ENCODE peak calls at places on chromosome 18, in seven cellular contexts. J, V, A, D, K, B and H are unnamed samples.

GRCh38 chr18:27363918-27364317 is 178.8 kb upstream of the CHST9 start:
- DNase-seq in B (peak), A (no peak), J (peak), K (no peak), V (no peak), D (no peak), H (no peak)

GRCh38 chr18:13474907-13475306 is 251.5 kb downstream of the FAM210A start:
- DNase-seq in K (no peak), J (no peak), D (no peak), V (no peak), B (peak), A (no peak), H (no peak)

GRCh38 chr18:56322403-56322802 is 316.0 kb downstream of the TXNL1 start:
- DNase-seq in K (no peak), B (no peak), A (no peak), V (no peak), J (no peak), D (no peak), H (no peak)

GRCh38 chr18:26458526-26459232 is 89.7 kb downstream of the KCTD1 start:
- DNase-seq in V (no peak), D (no peak), K (no peak), A (no peak), J (no peak), B (no peak), H (peak)

GRCh38 chr18:37631422-37631821 is 65.8 kb upstream of the CELF4 start:
- DNase-seq in K (no peak), B (no peak), J (no peak), D (no peak), V (no peak), A (no peak), H (no peak)

GRCh38 chr18:70394672-70395071 is 105.8 kb downstream of the SOCS6 start:
- DNase-seq in V (no peak), K (no peak), B (no peak), J (no peak), D (no peak), A (no peak), H (no peak)

GRCh38 chr18:45409971-45410370 is 205.3 kb upstream of the SLC14A2 start:
- DNase-seq in A (no peak), J (no peak), B (no peak), K (no peak), V (no peak), D (no peak), H (no peak)

GRCh38 chr18:79657342-79657996 is 22.1 kb upstream of the CTDP1 start:
- DNase-seq in A (no peak), D (no peak), B (no peak), K (no peak), J (no peak), V (no peak), H (no peak)

GRCh38 chr18:9417081-9417841 is 58.1 kb upstream of the RALBP1 start:
- DNase-seq in V (no peak), B (no peak), D (peak), A (no peak), K (no peak), J (peak), H (no peak)

GRCh38 chr18:13462686-13463085 is 244.1 kb downstream of the LDLRAD4 start:
- DNase-seq in V (no peak), A (no peak), B (no peak), J (no peak), D (no peak), K (no peak), H (no peak)

GRCh38 chr18:54284967-54285785 is 15.9 kb downstream of the POLI start:
- DNase-seq in V (no peak), J (no peak), B (no peak), D (no peak), A (no peak), K (peak), H (peak)

GRCh38 chr18:21393986-21394385 is 152.0 kb downstream of the GREB1L start:
- DNase-seq in B (no peak), K (no peak), J (no peak), D (no peak), V (no peak), A (no peak), H (no peak)
- TF ChIP-seq SP1 in B (no peak), K (no peak), J (no peak), D (no peak), V (no peak), A (no peak), H (no peak)

GRCh38 chr18:59208602-59209001 is 11.4 kb upstream of the GRP start:
- DNase-seq in V (no peak), D (no peak), J (no peak), K (no peak), A (no peak), B (no peak), H (no peak)
- TF ChIP-seq SP1 in V (no peak), D (no peak), J (no peak), K (no peak), A (no peak), B (no peak), H (no peak)

GRCh38 chr18:49915352-49915751 is 102.0 kb upstream of the ACAA2 start:
- DNase-seq in D (no peak), K (no peak), J (no peak), A (no peak), B (peak), V (no peak), H (no peak)

GRCh38 chr18:49910019-49910418 is 96.7 kb upstream of the ACAA2 start:
- DNase-seq in V (no peak), J (no peak), B (no peak), A (no peak), D (no peak), K (no peak), H (no peak)

GRCh38 chr18:49911414-49911813 is 98.1 kb upstream of the ACAA2 start:
- DNase-seq in A (no peak), V (no peak), D (no peak), J (no peak), B (peak), K (no peak), H (no peak)

GRCh38 chr18:49910986-49911385 is 97.7 kb upstream of the ACAA2 start:
- DNase-seq in V (no peak), K (no peak), J (no peak), B (no peak), D (no peak), A (no peak), H (no peak)

DNA sequence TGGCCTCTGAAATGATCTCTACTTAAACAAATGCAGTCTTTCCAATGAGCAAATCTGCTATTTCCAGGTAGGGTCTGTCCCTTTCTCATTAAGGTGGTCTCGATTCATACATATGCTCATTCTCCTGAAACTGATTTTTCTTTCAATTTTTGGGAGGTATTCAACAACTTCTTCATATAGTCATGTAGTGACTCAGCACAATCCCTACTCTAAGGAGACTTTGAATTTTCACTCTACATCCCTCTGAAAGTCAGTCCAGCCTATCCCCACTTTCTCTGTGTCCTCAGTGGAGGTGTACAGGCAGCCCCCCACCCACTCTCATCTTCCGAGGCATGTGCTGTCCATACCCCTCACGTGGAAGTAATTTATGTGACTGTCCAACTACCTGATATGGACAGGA is 99.9 kb upstream of the ACAA2 start:
- DNase-seq in D (no peak), V (no peak), B (no peak), A (no peak), J (no peak), K (no peak), H (no peak)
- TF ChIP-seq SP1 in D (no peak), V (no peak), B (no peak), A (no peak), J (no peak), K (no peak), H (no peak)

GRCh38 chr18:58558514-58558913 is 70.4 kb downstream of the ALPK2 start:
- DNase-seq in V (no peak), K (no peak), A (no peak), B (no peak), D (no peak), J (no peak), H (no peak)

GRCh38 chr18:58557013-58557435 is 71.9 kb downstream of the ALPK2 start:
- DNase-seq in B (no peak), D (no peak), J (no peak), V (no peak), K (no peak), A (no peak), H (peak)

GRCh38 chr18:58559427-58560186 is 69.3 kb downstream of the ALPK2 start:
- DNase-seq in J (no peak), B (no peak), V (no peak), A (no peak), D (no peak), K (no peak), H (no peak)

GRCh38 chr18:58554404-58554803 is 74.5 kb downstream of the ALPK2 start:
- DNase-seq in D (no peak), K (no peak), A (no peak), B (no peak), J (no peak), V (no peak), H (no peak)

GRCh38 chr18:58556333-58557012 is 72.4 kb downstream of the ALPK2 start:
- DNase-seq in A (no peak), V (no peak), K (no peak), J (no peak), D (no peak), B (no peak), H (no peak)
- TF ChIP-seq SP1 in A (no peak), V (no peak), K (no peak), J (no peak), D (no peak), B (no peak), H (no peak)

DNA sequence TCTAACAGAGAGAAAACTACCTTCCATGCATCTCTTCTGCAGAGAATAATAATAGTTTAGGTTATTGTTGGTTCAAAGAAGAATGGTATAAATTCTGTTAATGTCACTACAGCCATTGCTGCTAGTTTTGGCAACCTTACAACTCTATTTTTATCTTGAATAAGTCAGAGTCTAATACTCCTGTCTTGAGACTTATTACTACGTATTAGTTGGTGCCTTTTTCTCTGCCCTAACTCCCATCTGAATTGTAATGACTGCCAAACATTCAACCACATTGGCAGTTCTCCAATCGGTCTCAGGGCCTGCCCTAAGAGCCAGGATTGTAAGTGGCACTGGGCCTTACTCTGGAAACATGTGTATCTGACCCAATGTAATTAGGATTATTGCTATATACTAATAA is 178.3 kb upstream of the PIEZO2 start:
- DNase-seq in J (no peak), D (no peak), K (no peak), V (no peak), A (no peak), B (no peak), H (no peak)
- TF ChIP-seq SP1 in J (no peak), D (no peak), K (no peak), V (no peak), A (no peak), B (no peak), H (no peak)

GRCh38 chr18:62452280-62452824 is 70.5 kb upstream of the ZCCHC2 start:
- DNase-seq in K (no peak), V (no peak), D (no peak), J (no peak), A (no peak), B (peak), H (no peak)
- TF ChIP-seq SP1 in K (no peak), V (no peak), D (no peak), J (no peak), A (no peak), B (no peak), H (no peak)

DNA sequence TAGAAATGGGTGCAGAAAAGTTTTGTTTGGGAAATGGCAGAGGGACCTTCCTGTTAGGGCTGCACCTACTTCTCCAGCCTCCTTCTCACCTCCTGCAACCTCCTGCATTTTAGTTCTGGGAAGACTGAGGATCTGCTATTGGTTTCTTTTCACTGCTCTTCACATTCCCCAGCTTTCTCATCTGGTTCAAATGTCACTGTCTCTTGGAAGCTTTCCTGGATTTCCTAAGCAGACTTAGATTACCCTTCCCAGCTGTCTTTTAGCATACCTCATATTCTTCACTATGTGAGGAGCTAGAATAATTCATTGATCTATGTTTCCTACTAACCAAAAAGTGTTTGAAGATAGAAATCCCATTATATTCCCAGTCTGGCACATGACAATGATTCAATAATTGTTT is 360.3 kb downstream of the ZNF521 start:
- DNase-seq in A (no peak), J (no peak), D (no peak), V (no peak), K (no peak), B (no peak), H (no peak)
- TF ChIP-seq SP1 in A (no peak), J (no peak), D (no peak), V (no peak), K (no peak), B (no peak), H (no peak)